ENCODE peak calls at places on chromosome 17, in seven cellular contexts. T is fibroblast of the aortic adventitia, W is thyroid gland, M is Calu3, Q is sciatic nerve, E is hippocampal formation, B is substantia nigra. C is an unnamed sample.
A peak's percentile ranks its signal among the peaks of the same experiment; 100 is the strongest.

GRCh38 chr17:55394357-55395021 is 27.1 kb downstream of the MMD start:
- DNase-seq in E (no peak), Q (no peak), W (no peak), M (no peak), B (no peak), T (no peak), C (no peak)

GRCh38 chr17:44438634-44439033 is 49.2 kb upstream of the ITGA2B start:
- DNase-seq in T (no peak), B (no peak), M (no peak), W (peak; percentile 62), E (no peak), Q (no peak), C (no peak)

GRCh38 chr17:50660042-50660886 is 25.6 kb downstream of the ABCC3 start:
- DNase-seq in W (peak; percentile 60), T (peak; percentile 32), M (no peak), B (no peak), Q (no peak), E (no peak), C (peak; percentile 63)

GRCh38 chr17:56571456-56571855 is 22.0 kb upstream of the NOG start:
- DNase-seq in E (no peak), T (no peak), Q (no peak), B (no peak), W (no peak), M (no peak), C (no peak)

GRCh38 chr17:74995847-74996246 is 8.4 kb downstream of the CDR2L start:
- DNase-seq in W (no peak), Q (no peak), B (no peak), M (no peak), T (no peak), E (no peak), C (no peak)

GRCh38 chr17:55237268-55237667 is 27.5 kb upstream of the HLF start:
- DNase-seq in W (no peak), Q (no peak), M (no peak), E (no peak), B (no peak), T (peak; percentile 2), C (no peak)

GRCh38 chr17:9905902-9906301 is 831 bp upstream of the RCVRN start:
- DNase-seq in B (no peak), Q (no peak), T (no peak), W (peak; percentile 3), M (peak; percentile 26), E (no peak), C (no peak)

GRCh38 chr17:17139972-17140589 is 66.1 kb downstream of the PLD6 start:
- DNase-seq in B (no peak), Q (no peak), M (no peak), E (no peak), T (no peak), W (no peak), C (no peak)

GRCh38 chr17:27989046-27989445 is 53.4 kb upstream of the NLK start:
- DNase-seq in B (no peak), Q (no peak), T (no peak), E (no peak), M (no peak), W (no peak), C (no peak)

GRCh38 chr17:18377437-18378204 is at the start of gene EVPLL:
- DNase-seq in M (peak; percentile 74), T (no peak), Q (no peak), E (no peak), W (peak; percentile 90), B (no peak), C (peak; percentile 18)

GRCh38 chr17:39683295-39683939 is 4.4 kb downstream of the PGAP3 start:
- DNase-seq in Q (no peak), W (no peak), M (peak; percentile 80), B (no peak), E (no peak), T (no peak), C (no peak)

GRCh38 chr17:37147301-37147812 is 198.6 kb downstream of the AATF start:
- DNase-seq in W (no peak), Q (no peak), M (peak; percentile 32), T (no peak), B (no peak), E (no peak), C (no peak)

GRCh38 chr17:18139092-18139491 is 30.5 kb downstream of the MYO15A start:
- DNase-seq in B (no peak), W (no peak), M (no peak), Q (no peak), E (no peak), T (no peak), C (no peak)

GRCh38 chr17:48841395-48841831 is 10.6 kb downstream of the CALCOCO2 start:
- DNase-seq in E (peak; percentile 8), T (peak; percentile 82), B (no peak), M (no peak), Q (no peak), W (peak; percentile 22), C (peak; percentile 70)

GRCh38 chr17:37744961-37745800 is at the start of gene HNF1B:
- DNase-seq in W (no peak), B (no peak), M (peak; percentile 97), Q (no peak), T (no peak), E (no peak), C (no peak)

GRCh38 chr17:54085934-54086333 is 263.2 kb downstream of the KIF2B start:
- DNase-seq in E (no peak), T (no peak), Q (no peak), B (no peak), W (peak; percentile 61), M (no peak), C (no peak)

GRCh38 chr17:7897773-7898172 is 9.2 kb downstream of the CHD3 start:
- DNase-seq in M (no peak), Q (no peak), T (peak; percentile 75), B (no peak), W (no peak), E (peak; percentile 20), C (peak; percentile 74)

C was measured in fibroblast of gingiva.